ENCODE peak calls at places on chromosome 12, in nine cellular contexts. One of them, this sample, is unnamed.

GRCh38 chr12:104026841-104027599 is 23.0 kb downstream of the GLT8D2 start:
- DNase-seq in spleen: no peak
- DNase-seq in stimulated activated CD8-positive, alpha-beta memory T cell treated with anti-CD3 and anti-CD28 coated beads, Interleukin-7, amount 100 ng/mL, for 1 hour: no peak
- DNase-seq in fibroblast of lung: no peak
- DNase-seq in T-helper 2 cell: no peak
- DNase-seq in stimulated activated CD4-positive, alpha-beta T cell treated with anti-CD3 and anti-CD28 coated beads, Interleukin-1b, Interleukin-23, amount 100 ng/mL, for 4 hours: no peak
- DNase-seq in activated CD4-positive, alpha-beta T cell treated with anti-CD3 and anti-CD28 coated beads for 24 hours: no peak
- DNase-seq in brain microvascular endothelial cell: no peak
- DNase-seq in mesendoderm: no peak
- DNase-seq in this sample: no peak

GRCh38 chr12:80862606-80863005 is 75.1 kb downstream of the LIN7A start:
- DNase-seq in T-helper 2 cell: no peak
- DNase-seq in mesendoderm: no peak
- DNase-seq in activated CD4-positive, alpha-beta T cell treated with anti-CD3 and anti-CD28 coated beads for 24 hours: no peak
- DNase-seq in stimulated activated CD4-positive, alpha-beta T cell treated with anti-CD3 and anti-CD28 coated beads, Interleukin-1b, Interleukin-23, amount 100 ng/mL, for 4 hours: no peak
- DNase-seq in fibroblast of lung: peak
- DNase-seq in stimulated activated CD8-positive, alpha-beta memory T cell treated with anti-CD3 and anti-CD28 coated beads, Interleukin-7, amount 100 ng/mL, for 1 hour: no peak
- DNase-seq in brain microvascular endothelial cell: no peak
- DNase-seq in spleen: no peak
- DNase-seq in this sample: no peak

GRCh38 chr12:64110864-64111263 is 111.2 kb downstream of the KICS2 start:
- DNase-seq in activated CD4-positive, alpha-beta T cell treated with anti-CD3 and anti-CD28 coated beads for 24 hours: no peak
- DNase-seq in mesendoderm: no peak
- DNase-seq in stimulated activated CD4-positive, alpha-beta T cell treated with anti-CD3 and anti-CD28 coated beads, Interleukin-1b, Interleukin-23, amount 100 ng/mL, for 4 hours: no peak
- DNase-seq in stimulated activated CD8-positive, alpha-beta memory T cell treated with anti-CD3 and anti-CD28 coated beads, Interleukin-7, amount 100 ng/mL, for 1 hour: no peak
- DNase-seq in fibroblast of lung: no peak
- DNase-seq in brain microvascular endothelial cell: no peak
- DNase-seq in spleen: no peak
- DNase-seq in T-helper 2 cell: no peak
- DNase-seq in this sample: no peak

GRCh38 chr12:124315316-124315924 is 20.5 kb downstream of the RFLNA start:
- DNase-seq in fibroblast of lung: no peak
- DNase-seq in spleen: no peak
- DNase-seq in mesendoderm: no peak
- DNase-seq in T-helper 2 cell: no peak
- DNase-seq in stimulated activated CD8-positive, alpha-beta memory T cell treated with anti-CD3 and anti-CD28 coated beads, Interleukin-7, amount 100 ng/mL, for 1 hour: no peak
- DNase-seq in activated CD4-positive, alpha-beta T cell treated with anti-CD3 and anti-CD28 coated beads for 24 hours: no peak
- DNase-seq in stimulated activated CD4-positive, alpha-beta T cell treated with anti-CD3 and anti-CD28 coated beads, Interleukin-1b, Interleukin-23, amount 100 ng/mL, for 4 hours: no peak
- DNase-seq in brain microvascular endothelial cell: no peak
- DNase-seq in this sample: no peak

GRCh38 chr12:21169878-21170472 is 39.0 kb downstream of the SLCO1B1 start:
- DNase-seq in activated CD4-positive, alpha-beta T cell treated with anti-CD3 and anti-CD28 coated beads for 24 hours: no peak
- DNase-seq in fibroblast of lung: peak
- DNase-seq in stimulated activated CD8-positive, alpha-beta memory T cell treated with anti-CD3 and anti-CD28 coated beads, Interleukin-7, amount 100 ng/mL, for 1 hour: no peak
- DNase-seq in stimulated activated CD4-positive, alpha-beta T cell treated with anti-CD3 and anti-CD28 coated beads, Interleukin-1b, Interleukin-23, amount 100 ng/mL, for 4 hours: no peak
- DNase-seq in spleen: no peak
- DNase-seq in brain microvascular endothelial cell: peak
- DNase-seq in mesendoderm: peak
- DNase-seq in T-helper 2 cell: no peak
- DNase-seq in this sample: no peak

GRCh38 chr12:10097521-10097920 is 1.3 kb downstream of the CLEC1A start:
- DNase-seq in stimulated activated CD8-positive, alpha-beta memory T cell treated with anti-CD3 and anti-CD28 coated beads, Interleukin-7, amount 100 ng/mL, for 1 hour: no peak
- DNase-seq in spleen: no peak
- DNase-seq in stimulated activated CD4-positive, alpha-beta T cell treated with anti-CD3 and anti-CD28 coated beads, Interleukin-1b, Interleukin-23, amount 100 ng/mL, for 4 hours: no peak
- DNase-seq in T-helper 2 cell: no peak
- DNase-seq in activated CD4-positive, alpha-beta T cell treated with anti-CD3 and anti-CD28 coated beads for 24 hours: no peak
- DNase-seq in mesendoderm: no peak
- DNase-seq in fibroblast of lung: no peak
- DNase-seq in brain microvascular endothelial cell: no peak
- DNase-seq in this sample: no peak

GRCh38 chr12:105933671-105934665 is 204.8 kb downstream of the NUAK1 start:
- DNase-seq in stimulated activated CD4-positive, alpha-beta T cell treated with anti-CD3 and anti-CD28 coated beads, Interleukin-1b, Interleukin-23, amount 100 ng/mL, for 4 hours: no peak
- DNase-seq in brain microvascular endothelial cell: peak
- DNase-seq in spleen: no peak
- DNase-seq in fibroblast of lung: peak
- DNase-seq in mesendoderm: no peak
- DNase-seq in T-helper 2 cell: no peak
- DNase-seq in stimulated activated CD8-positive, alpha-beta memory T cell treated with anti-CD3 and anti-CD28 coated beads, Interleukin-7, amount 100 ng/mL, for 1 hour: no peak
- DNase-seq in activated CD4-positive, alpha-beta T cell treated with anti-CD3 and anti-CD28 coated beads for 24 hours: no peak
- DNase-seq in this sample: no peak

GRCh38 chr12:113087193-113087592 is 30.7 kb downstream of the DTX1 start:
- DNase-seq in T-helper 2 cell: no peak
- DNase-seq in spleen: no peak
- DNase-seq in mesendoderm: no peak
- DNase-seq in fibroblast of lung: no peak
- DNase-seq in activated CD4-positive, alpha-beta T cell treated with anti-CD3 and anti-CD28 coated beads for 24 hours: no peak
- DNase-seq in stimulated activated CD8-positive, alpha-beta memory T cell treated with anti-CD3 and anti-CD28 coated beads, Interleukin-7, amount 100 ng/mL, for 1 hour: no peak
- DNase-seq in brain microvascular endothelial cell: no peak
- DNase-seq in stimulated activated CD4-positive, alpha-beta T cell treated with anti-CD3 and anti-CD28 coated beads, Interleukin-1b, Interleukin-23, amount 100 ng/mL, for 4 hours: no peak
- DNase-seq in this sample: no peak

GRCh38 chr12:105273601-105274000 is 37.6 kb upstream of the APPL2 start:
- DNase-seq in stimulated activated CD4-positive, alpha-beta T cell treated with anti-CD3 and anti-CD28 coated beads, Interleukin-1b, Interleukin-23, amount 100 ng/mL, for 4 hours: no peak
- DNase-seq in activated CD4-positive, alpha-beta T cell treated with anti-CD3 and anti-CD28 coated beads for 24 hours: no peak
- DNase-seq in T-helper 2 cell: no peak
- DNase-seq in fibroblast of lung: no peak
- DNase-seq in spleen: no peak
- DNase-seq in stimulated activated CD8-positive, alpha-beta memory T cell treated with anti-CD3 and anti-CD28 coated beads, Interleukin-7, amount 100 ng/mL, for 1 hour: no peak
- DNase-seq in brain microvascular endothelial cell: no peak
- DNase-seq in mesendoderm: no peak
- DNase-seq in this sample: no peak

GRCh38 chr12:57095440-57095839 is 6.5 kb downstream of the NAB2 start:
- DNase-seq in T-helper 2 cell: no peak
- DNase-seq in activated CD4-positive, alpha-beta T cell treated with anti-CD3 and anti-CD28 coated beads for 24 hours: no peak
- DNase-seq in stimulated activated CD8-positive, alpha-beta memory T cell treated with anti-CD3 and anti-CD28 coated beads, Interleukin-7, amount 100 ng/mL, for 1 hour: no peak
- DNase-seq in mesendoderm: no peak
- DNase-seq in spleen: no peak
- DNase-seq in fibroblast of lung: no peak
- DNase-seq in stimulated activated CD4-positive, alpha-beta T cell treated with anti-CD3 and anti-CD28 coated beads, Interleukin-1b, Interleukin-23, amount 100 ng/mL, for 4 hours: no peak
- DNase-seq in brain microvascular endothelial cell: no peak
- DNase-seq in this sample: no peak

GRCh38 chr12:124544311-124544970 is 23.0 kb downstream of the NCOR2 start:
- DNase-seq in brain microvascular endothelial cell: no peak
- DNase-seq in stimulated activated CD4-positive, alpha-beta T cell treated with anti-CD3 and anti-CD28 coated beads, Interleukin-1b, Interleukin-23, amount 100 ng/mL, for 4 hours: no peak
- DNase-seq in mesendoderm: no peak
- DNase-seq in fibroblast of lung: no peak
- DNase-seq in stimulated activated CD8-positive, alpha-beta memory T cell treated with anti-CD3 and anti-CD28 coated beads, Interleukin-7, amount 100 ng/mL, for 1 hour: no peak
- DNase-seq in T-helper 2 cell: no peak
- DNase-seq in spleen: peak
- DNase-seq in activated CD4-positive, alpha-beta T cell treated with anti-CD3 and anti-CD28 coated beads for 24 hours: no peak
- DNase-seq in this sample: no peak

GRCh38 chr12:43789941-43790340 is 16.2 kb downstream of the TWF1 start:
- DNase-seq in spleen: no peak
- DNase-seq in activated CD4-positive, alpha-beta T cell treated with anti-CD3 and anti-CD28 coated beads for 24 hours: no peak
- DNase-seq in brain microvascular endothelial cell: no peak
- DNase-seq in stimulated activated CD4-positive, alpha-beta T cell treated with anti-CD3 and anti-CD28 coated beads, Interleukin-1b, Interleukin-23, amount 100 ng/mL, for 4 hours: no peak
- DNase-seq in mesendoderm: peak
- DNase-seq in T-helper 2 cell: no peak
- DNase-seq in fibroblast of lung: peak
- DNase-seq in stimulated activated CD8-positive, alpha-beta memory T cell treated with anti-CD3 and anti-CD28 coated beads, Interleukin-7, amount 100 ng/mL, for 1 hour: no peak
- DNase-seq in this sample: no peak

GRCh38 chr12:65308001-65308400 is 29.5 kb downstream of the MSRB3 start:
- DNase-seq in activated CD4-positive, alpha-beta T cell treated with anti-CD3 and anti-CD28 coated beads for 24 hours: no peak
- DNase-seq in stimulated activated CD8-positive, alpha-beta memory T cell treated with anti-CD3 and anti-CD28 coated beads, Interleukin-7, amount 100 ng/mL, for 1 hour: no peak
- DNase-seq in spleen: no peak
- DNase-seq in T-helper 2 cell: no peak
- DNase-seq in stimulated activated CD4-positive, alpha-beta T cell treated with anti-CD3 and anti-CD28 coated beads, Interleukin-1b, Interleukin-23, amount 100 ng/mL, for 4 hours: no peak
- DNase-seq in brain microvascular endothelial cell: no peak
- DNase-seq in fibroblast of lung: peak
- DNase-seq in mesendoderm: no peak
- DNase-seq in this sample: no peak

GRCh38 chr12:25929096-25929637 is 29.3 kb upstream of the RASSF8 start:
- DNase-seq in stimulated activated CD4-positive, alpha-beta T cell treated with anti-CD3 and anti-CD28 coated beads, Interleukin-1b, Interleukin-23, amount 100 ng/mL, for 4 hours: no peak
- DNase-seq in spleen: no peak
- DNase-seq in activated CD4-positive, alpha-beta T cell treated with anti-CD3 and anti-CD28 coated beads for 24 hours: no peak
- DNase-seq in stimulated activated CD8-positive, alpha-beta memory T cell treated with anti-CD3 and anti-CD28 coated beads, Interleukin-7, amount 100 ng/mL, for 1 hour: no peak
- DNase-seq in fibroblast of lung: no peak
- DNase-seq in brain microvascular endothelial cell: no peak
- DNase-seq in mesendoderm: no peak
- DNase-seq in T-helper 2 cell: no peak
- DNase-seq in this sample: no peak

GRCh38 chr12:57230381-57231155 is 1.1 kb downstream of the SHMT2 start:
- DNase-seq in mesendoderm: no peak
- DNase-seq in spleen: peak
- DNase-seq in T-helper 2 cell: no peak
- DNase-seq in activated CD4-positive, alpha-beta T cell treated with anti-CD3 and anti-CD28 coated beads for 24 hours: no peak
- DNase-seq in brain microvascular endothelial cell: no peak
- DNase-seq in stimulated activated CD4-positive, alpha-beta T cell treated with anti-CD3 and anti-CD28 coated beads, Interleukin-1b, Interleukin-23, amount 100 ng/mL, for 4 hours: no peak
- DNase-seq in fibroblast of lung: peak
- DNase-seq in stimulated activated CD8-positive, alpha-beta memory T cell treated with anti-CD3 and anti-CD28 coated beads, Interleukin-7, amount 100 ng/mL, for 1 hour: no peak
- DNase-seq in this sample: no peak

GRCh38 chr12:127191124-127191523 is 1075.8 kb upstream of the TMEM132C start:
- DNase-seq in activated CD4-positive, alpha-beta T cell treated with anti-CD3 and anti-CD28 coated beads for 24 hours: no peak
- DNase-seq in fibroblast of lung: peak
- DNase-seq in stimulated activated CD4-positive, alpha-beta T cell treated with anti-CD3 and anti-CD28 coated beads, Interleukin-1b, Interleukin-23, amount 100 ng/mL, for 4 hours: no peak
- DNase-seq in brain microvascular endothelial cell: no peak
- DNase-seq in mesendoderm: no peak
- DNase-seq in stimulated activated CD8-positive, alpha-beta memory T cell treated with anti-CD3 and anti-CD28 coated beads, Interleukin-7, amount 100 ng/mL, for 1 hour: no peak
- DNase-seq in T-helper 2 cell: no peak
- DNase-seq in spleen: no peak
- DNase-seq in this sample: no peak

GRCh38 chr12:93712204-93712603 is 35.0 kb downstream of the CRADD start:
- DNase-seq in brain microvascular endothelial cell: no peak
- DNase-seq in stimulated activated CD4-positive, alpha-beta T cell treated with anti-CD3 and anti-CD28 coated beads, Interleukin-1b, Interleukin-23, amount 100 ng/mL, for 4 hours: no peak
- DNase-seq in stimulated activated CD8-positive, alpha-beta memory T cell treated with anti-CD3 and anti-CD28 coated beads, Interleukin-7, amount 100 ng/mL, for 1 hour: no peak
- DNase-seq in activated CD4-positive, alpha-beta T cell treated with anti-CD3 and anti-CD28 coated beads for 24 hours: no peak
- DNase-seq in spleen: no peak
- DNase-seq in fibroblast of lung: peak
- DNase-seq in T-helper 2 cell: no peak
- DNase-seq in mesendoderm: no peak
- DNase-seq in this sample: no peak

GRCh38 chr12:28578361-28578760 is 388.1 kb downstream of the CCDC91 start:
- DNase-seq in stimulated activated CD4-positive, alpha-beta T cell treated with anti-CD3 and anti-CD28 coated beads, Interleukin-1b, Interleukin-23, amount 100 ng/mL, for 4 hours: no peak
- DNase-seq in activated CD4-positive, alpha-beta T cell treated with anti-CD3 and anti-CD28 coated beads for 24 hours: no peak
- DNase-seq in mesendoderm: no peak
- DNase-seq in T-helper 2 cell: no peak
- DNase-seq in spleen: no peak
- DNase-seq in stimulated activated CD8-positive, alpha-beta memory T cell treated with anti-CD3 and anti-CD28 coated beads, Interleukin-7, amount 100 ng/mL, for 1 hour: no peak
- DNase-seq in brain microvascular endothelial cell: no peak
- DNase-seq in fibroblast of lung: no peak
- DNase-seq in this sample: no peak

GRCh38 chr12:120155072-120155471 is 38.5 kb upstream of the RAB35 start:
- DNase-seq in mesendoderm: no peak
- DNase-seq in brain microvascular endothelial cell: no peak
- DNase-seq in stimulated activated CD4-positive, alpha-beta T cell treated with anti-CD3 and anti-CD28 coated beads, Interleukin-1b, Interleukin-23, amount 100 ng/mL, for 4 hours: no peak
- DNase-seq in spleen: no peak
- DNase-seq in fibroblast of lung: no peak
- DNase-seq in T-helper 2 cell: no peak
- DNase-seq in activated CD4-positive, alpha-beta T cell treated with anti-CD3 and anti-CD28 coated beads for 24 hours: no peak
- DNase-seq in stimulated activated CD8-positive, alpha-beta memory T cell treated with anti-CD3 and anti-CD28 coated beads, Interleukin-7, amount 100 ng/mL, for 1 hour: no peak
- DNase-seq in this sample: no peak

GRCh38 chr12:54379401-54380201 is 4.9 kb downstream of the ZNF385A start:
- DNase-seq in T-helper 2 cell: peak
- DNase-seq in brain microvascular endothelial cell: peak
- DNase-seq in stimulated activated CD8-positive, alpha-beta memory T cell treated with anti-CD3 and anti-CD28 coated beads, Interleukin-7, amount 100 ng/mL, for 1 hour: peak
- DNase-seq in fibroblast of lung: peak
- DNase-seq in activated CD4-positive, alpha-beta T cell treated with anti-CD3 and anti-CD28 coated beads for 24 hours: peak
- DNase-seq in spleen: peak
- DNase-seq in stimulated activated CD4-positive, alpha-beta T cell treated with anti-CD3 and anti-CD28 coated beads, Interleukin-1b, Interleukin-23, amount 100 ng/mL, for 4 hours: peak
- DNase-seq in mesendoderm: peak
- DNase-seq in this sample: peak

GRCh38 chr12:122610911-122611310 is 83.9 kb downstream of the KNTC1 start:
- DNase-seq in brain microvascular endothelial cell: no peak
- DNase-seq in mesendoderm: no peak
- DNase-seq in stimulated activated CD8-positive, alpha-beta memory T cell treated with anti-CD3 and anti-CD28 coated beads, Interleukin-7, amount 100 ng/mL, for 1 hour: no peak
- DNase-seq in fibroblast of lung: no peak
- DNase-seq in T-helper 2 cell: no peak
- DNase-seq in spleen: no peak
- DNase-seq in stimulated activated CD4-positive, alpha-beta T cell treated with anti-CD3 and anti-CD28 coated beads, Interleukin-1b, Interleukin-23, amount 100 ng/mL, for 4 hours: no peak
- DNase-seq in activated CD4-positive, alpha-beta T cell treated with anti-CD3 and anti-CD28 coated beads for 24 hours: no peak
- DNase-seq in this sample: no peak

GRCh38 chr12:109592195-109592904 is 18.8 kb downstream of the MVK start:
- DNase-seq in T-helper 2 cell: no peak
- DNase-seq in activated CD4-positive, alpha-beta T cell treated with anti-CD3 and anti-CD28 coated beads for 24 hours: no peak
- DNase-seq in stimulated activated CD8-positive, alpha-beta memory T cell treated with anti-CD3 and anti-CD28 coated beads, Interleukin-7, amount 100 ng/mL, for 1 hour: no peak
- DNase-seq in mesendoderm: no peak
- DNase-seq in stimulated activated CD4-positive, alpha-beta T cell treated with anti-CD3 and anti-CD28 coated beads, Interleukin-1b, Interleukin-23, amount 100 ng/mL, for 4 hours: no peak
- DNase-seq in spleen: no peak
- DNase-seq in brain microvascular endothelial cell: no peak
- DNase-seq in fibroblast of lung: no peak
- DNase-seq in this sample: no peak

GRCh38 chr12:52149182-52149641 is 42.6 kb downstream of the KRT80 start:
- DNase-seq in T-helper 2 cell: no peak
- DNase-seq in brain microvascular endothelial cell: no peak
- DNase-seq in activated CD4-positive, alpha-beta T cell treated with anti-CD3 and anti-CD28 coated beads for 24 hours: no peak
- DNase-seq in stimulated activated CD4-positive, alpha-beta T cell treated with anti-CD3 and anti-CD28 coated beads, Interleukin-1b, Interleukin-23, amount 100 ng/mL, for 4 hours: no peak
- DNase-seq in mesendoderm: peak
- DNase-seq in fibroblast of lung: no peak
- DNase-seq in stimulated activated CD8-positive, alpha-beta memory T cell treated with anti-CD3 and anti-CD28 coated beads, Interleukin-7, amount 100 ng/mL, for 1 hour: no peak
- DNase-seq in spleen: peak
- DNase-seq in this sample: no peak

GRCh38 chr12:109721276-109721675 is 7.7 kb downstream of the FAM222A start:
- DNase-seq in activated CD4-positive, alpha-beta T cell treated with anti-CD3 and anti-CD28 coated beads for 24 hours: no peak
- DNase-seq in stimulated activated CD8-positive, alpha-beta memory T cell treated with anti-CD3 and anti-CD28 coated beads, Interleukin-7, amount 100 ng/mL, for 1 hour: no peak
- DNase-seq in T-helper 2 cell: no peak
- DNase-seq in spleen: no peak
- DNase-seq in stimulated activated CD4-positive, alpha-beta T cell treated with anti-CD3 and anti-CD28 coated beads, Interleukin-1b, Interleukin-23, amount 100 ng/mL, for 4 hours: no peak
- DNase-seq in brain microvascular endothelial cell: no peak
- DNase-seq in mesendoderm: no peak
- DNase-seq in fibroblast of lung: no peak
- DNase-seq in this sample: no peak